ENCODE peak calls at places on chromosome 13, in six cellular contexts. S, B, F, H, R and L are unnamed samples.

GRCh38 chr13:70889163-70889562 is 780.9 kb upstream of the KLHL1 start:
- DNase-seq in R (no peak), H (no peak), B (no peak), S (no peak), F (no peak), L (no peak)

GRCh38 chr13:63741029-63741813 is 2325.6 kb upstream of the PCDH20 start:
- DNase-seq in R (no peak), H (no peak), B (peak), S (no peak), F (no peak), L (no peak)

GRCh38 chr13:35157143-35157755 is 215.2 kb downstream of the NBEA start:
- DNase-seq in B (no peak), F (peak), H (peak), S (peak), R (no peak), L (peak)

GRCh38 chr13:52449323-52450011 is 967 bp downstream of the VPS36 start:
- DNase-seq in F (no peak), H (no peak), R (no peak), S (no peak), B (no peak), L (no peak)

GRCh38 chr13:97109841-97110492 is 112.2 kb upstream of the MBNL2 start:
- DNase-seq in H (peak), B (peak), R (peak), F (peak), S (peak), L (peak)

GRCh38 chr13:37618554-37618953 is 20.0 kb upstream of the POSTN start:
- DNase-seq in H (peak), R (peak), F (no peak), S (no peak), B (no peak), L (no peak)

GRCh38 chr13:40130871-40131636 is 475.6 kb downstream of the COG6 start:
- DNase-seq in B (no peak), S (peak), H (peak), F (no peak), R (no peak), L (no peak)

GRCh38 chr13:89726690-89727435 is 1620.6 kb upstream of the MIR17HG start:
- DNase-seq in H (peak), S (peak), B (no peak), R (no peak), F (peak), L (no peak)

GRCh38 chr13:110334841-110335490 is 27.9 kb downstream of the COL4A2 start:
- DNase-seq in F (no peak), H (peak), B (peak), R (no peak), S (peak), L (no peak)

GRCh38 chr13:93752506-93752905 is 525.9 kb downstream of the GPC6 start:
- DNase-seq in R (no peak), H (peak), S (no peak), F (no peak), B (no peak), L (no peak)

GRCh38 chr13:75596657-75597182 is 39.4 kb upstream of the LMO7 start:
- DNase-seq in B (no peak), H (no peak), R (no peak), F (no peak), S (no peak), L (no peak)

GRCh38 chr13:49082653-49083536 is 107.2 kb downstream of the FNDC3A start:
- DNase-seq in B (no peak), H (peak), F (no peak), R (peak), S (no peak), L (no peak)

GRCh38 chr13:30829788-30830637 is 76.1 kb upstream of the MEDAG start:
- DNase-seq in B (no peak), F (no peak), H (no peak), R (no peak), S (peak), L (no peak)

GRCh38 chr13:24221007-24221406 is 60.5 kb downstream of the SPATA13 start:
- DNase-seq in R (no peak), H (no peak), S (no peak), F (no peak), B (no peak), L (no peak)

GRCh38 chr13:22050951-22051563 is 380.2 kb downstream of the FGF9 start:
- DNase-seq in B (no peak), S (no peak), H (no peak), R (no peak), F (no peak), L (no peak)

GRCh38 chr13:72290962-72291681 is 424.1 kb upstream of the DACH1 start:
- DNase-seq in F (peak), B (no peak), S (peak), H (peak), R (no peak), L (no peak)

GRCh38 chr13:51811920-51812328 is 8.0 kb upstream of the DHRS12 start:
- DNase-seq in H (no peak), R (no peak), S (no peak), F (no peak), B (no peak), L (no peak)

GRCh38 chr13:105918842-105919741 is 616.4 kb downstream of the EFNB2 start:
- DNase-seq in F (peak), R (no peak), H (peak), B (no peak), S (peak), L (peak)

GRCh38 chr13:80276371-80277289 is 64.3 kb downstream of the SPRY2 start:
- DNase-seq in H (peak), F (peak), B (no peak), S (peak), R (no peak), L (peak)

GRCh38 chr13:29901714-29902631 is 51.6 kb upstream of the UBL3 start:
- DNase-seq in S (peak), F (peak), R (peak), H (peak), B (no peak), L (no peak)

GRCh38 chr13:60258349-60258748 is 94.6 kb upstream of the DIAPH3 start:
- DNase-seq in B (no peak), S (no peak), H (no peak), R (no peak), F (no peak), L (no peak)

GRCh38 chr13:60267498-60268202 is 103.9 kb upstream of the DIAPH3 start:
- DNase-seq in H (no peak), R (no peak), F (no peak), S (no peak), B (no peak), L (no peak)

GRCh38 chr13:60260440-60260839 is 96.7 kb upstream of the DIAPH3 start:
- DNase-seq in B (no peak), R (no peak), S (no peak), F (no peak), H (no peak), L (peak)

GRCh38 chr13:60265566-60265965 is 101.8 kb upstream of the DIAPH3 start:
- DNase-seq in H (no peak), B (no peak), R (no peak), S (no peak), F (no peak), L (no peak)

GRCh38 chr13:60261432-60262351 is 98.0 kb upstream of the DIAPH3 start:
- DNase-seq in S (no peak), R (no peak), B (no peak), F (no peak), H (no peak), L (peak)
- H3K4me3 ChIP-seq in S (no peak), R (no peak), B (no peak), F (no peak), H (no peak), L (no peak)

GRCh38 chr13:66359393-66359792 is 870.7 kb downstream of the PCDH9 start:
- DNase-seq in B (no peak), R (no peak), S (no peak), H (no peak), F (no peak), L (no peak)

GRCh38 chr13:66358564-66358963 is 871.6 kb downstream of the PCDH9 start:
- DNase-seq in S (no peak), H (no peak), R (no peak), B (no peak), F (no peak), L (no peak)

GRCh38 chr13:66364346-66364745 is 865.8 kb downstream of the PCDH9 start:
- DNase-seq in R (no peak), F (no peak), S (no peak), H (no peak), B (no peak), L (no peak)

GRCh38 chr13:66362485-66362884 is 867.7 kb downstream of the PCDH9 start:
- DNase-seq in F (no peak), B (no peak), S (no peak), R (no peak), H (no peak), L (no peak)

GRCh38 chr13:66359910-66360552 is 870.1 kb downstream of the PCDH9 start:
- DNase-seq in S (no peak), R (no peak), H (no peak), B (no peak), F (no peak), L (no peak)
- H3K4me3 ChIP-seq in S (no peak), R (no peak), H (no peak), B (no peak), F (no peak), L (no peak)

DNA sequence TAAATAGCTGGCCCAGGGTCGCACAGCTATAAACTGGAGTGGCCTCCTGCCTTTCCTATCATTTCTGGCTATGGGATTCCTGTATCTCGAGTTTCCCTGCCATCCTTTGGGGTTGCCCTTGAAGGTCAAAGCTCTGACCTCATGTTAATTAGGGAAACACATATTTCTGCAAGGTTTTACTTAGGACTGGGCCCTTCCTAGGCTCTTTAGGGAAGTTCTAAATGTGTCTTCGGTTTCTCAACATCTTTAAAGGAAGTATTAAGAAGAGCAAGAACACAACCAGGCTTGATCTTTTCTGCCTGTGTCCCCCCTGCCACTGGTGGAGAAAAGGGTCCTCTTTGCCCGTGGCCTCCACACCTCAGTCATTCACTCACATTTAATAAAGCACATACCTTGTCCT is 10.8 kb downstream of the LCP1 start:
- DNase-seq in S (no peak), B (no peak), R (no peak), H (no peak), F (no peak), L (no peak)
- H3K4me3 ChIP-seq in S (no peak), B (no peak), R (no peak), H (no peak), F (no peak), L (no peak)

GRCh38 chr13:112875627-112876026 is 93.4 kb upstream of the MCF2L start:
- DNase-seq in S (no peak), B (no peak), F (no peak), H (no peak), R (no peak), L (no peak)

GRCh38 chr13:112874751-112875300 is 94.2 kb upstream of the MCF2L start:
- DNase-seq in F (no peak), R (no peak), H (no peak), B (no peak), S (no peak), L (no peak)

GRCh38 chr13:112876305-112877000 is 92.6 kb upstream of the MCF2L start:
- DNase-seq in R (no peak), B (no peak), S (no peak), F (no peak), H (no peak), L (no peak)

GRCh38 chr13:112871742-112872141 is 97.3 kb upstream of the MCF2L start:
- DNase-seq in H (no peak), S (no peak), F (no peak), R (no peak), B (no peak), L (no peak)

GRCh38 chr13:112873851-112874750 is 94.9 kb upstream of the MCF2L start:
- DNase-seq in S (peak), H (peak), R (no peak), F (no peak), B (peak), L (peak)
- H3K4me3 ChIP-seq in S (no peak), H (no peak), R (no peak), F (no peak), B (no peak), L (no peak)

GRCh38 chr13:99657848-99658265 is 156.6 kb downstream of the TM9SF2 start:
- DNase-seq in R (no peak), H (peak), S (peak), B (peak), F (no peak), L (peak)
- H3K4me3 ChIP-seq in R (peak), H (peak), S (peak), B (peak), F (peak), L (peak)

GRCh38 chr13:108272333-108272732 is 2.8 kb downstream of the TNFSF13B start:
- DNase-seq in B (no peak), F (no peak), R (no peak), S (no peak), H (peak), L (no peak)

GRCh38 chr13:108268713-108269112 is 805 bp upstream of the TNFSF13B start:
- DNase-seq in R (no peak), H (no peak), S (no peak), B (no peak), F (no peak), L (no peak)

GRCh38 chr13:108267338-108267737 is 2.2 kb upstream of the TNFSF13B start:
- DNase-seq in F (no peak), H (no peak), R (no peak), S (no peak), B (no peak), L (no peak)

GRCh38 chr13:108269601-108270328 is at the start of gene TNFSF13B:
- DNase-seq in R (no peak), B (peak), F (no peak), H (peak), S (peak), L (peak)

GRCh38 chr13:108270442-108270841 is 924 bp downstream of the TNFSF13B start:
- DNase-seq in S (no peak), B (no peak), F (no peak), H (no peak), R (no peak), L (no peak)
- H3K4me3 ChIP-seq in S (peak), B (peak), F (no peak), H (no peak), R (peak), L (no peak)